ENCODE peak calls at places on chromosomes 7 and 10, in five cellular contexts. One of them, this sample, is unnamed.

GRCh38 chr7:117875566-117875965 is 2.3 kb upstream of the CTTNBP2 start:
- DNase-seq in body of pancreas: no peak
- DNase-seq in ovary: no peak
- DNase-seq in hepatocyte: peak
- DNase-seq in fibroblast of mammary gland: no peak
- DNase-seq in this sample: peak

GRCh38 chr10:130074639-130075038 is 36.0 kb downstream of the C10orf143 start:
- DNase-seq in body of pancreas: no peak
- DNase-seq in ovary: no peak
- DNase-seq in hepatocyte: no peak
- DNase-seq in fibroblast of mammary gland: no peak
- DNase-seq in this sample: no peak

GRCh38 chr7:100626055-100626454 is 13.7 kb downstream of the MOSPD3 start:
- DNase-seq in body of pancreas: no peak
- DNase-seq in ovary: no peak
- DNase-seq in hepatocyte: no peak
- DNase-seq in fibroblast of mammary gland: no peak
- DNase-seq in this sample: no peak

GRCh38 chr10:77111611-77112550 is 525.7 kb downstream of the KCNMA1 start:
- DNase-seq in body of pancreas: no peak
- DNase-seq in ovary: no peak
- DNase-seq in hepatocyte: peak
- DNase-seq in fibroblast of mammary gland: peak
- DNase-seq in this sample: peak

GRCh38 chr7:3283130-3283704 is 17.8 kb upstream of the SDK1 start:
- DNase-seq in body of pancreas: no peak
- DNase-seq in ovary: no peak
- DNase-seq in hepatocyte: no peak
- DNase-seq in fibroblast of mammary gland: peak
- DNase-seq in this sample: no peak

GRCh38 chr7:135672560-135673359 is 10.4 kb downstream of the STMP1 start:
- DNase-seq in body of pancreas: no peak
- DNase-seq in ovary: peak
- DNase-seq in hepatocyte: peak
- DNase-seq in fibroblast of mammary gland: peak
- DNase-seq in this sample: peak

GRCh38 chr7:110881731-110882130 is 209.2 kb upstream of the LRRN3 start:
- DNase-seq in body of pancreas: no peak
- DNase-seq in ovary: no peak
- DNase-seq in hepatocyte: no peak
- DNase-seq in fibroblast of mammary gland: peak
- DNase-seq in this sample: no peak

GRCh38 chr7:127486654-127487053 is 94.1 kb upstream of the ZNF800 start:
- DNase-seq in body of pancreas: no peak
- DNase-seq in ovary: no peak
- DNase-seq in hepatocyte: no peak
- DNase-seq in fibroblast of mammary gland: peak
- DNase-seq in this sample: peak

GRCh38 chr7:47819054-47819920 is 129.0 kb downstream of the PKD1L1 start:
- DNase-seq in body of pancreas: peak
- DNase-seq in ovary: peak
- DNase-seq in hepatocyte: peak
- DNase-seq in fibroblast of mammary gland: peak
- DNase-seq in this sample: peak

GRCh38 chr7:28410628-28411578 is 1.4 kb upstream of the CREB5 start:
- DNase-seq in body of pancreas: peak
- DNase-seq in ovary: peak
- DNase-seq in hepatocyte: peak
- DNase-seq in fibroblast of mammary gland: peak
- DNase-seq in this sample: peak

GRCh38 chr10:64115913-64116643 is 594.9 kb downstream of the REEP3 start:
- DNase-seq in body of pancreas: no peak
- DNase-seq in ovary: no peak
- DNase-seq in hepatocyte: peak
- DNase-seq in fibroblast of mammary gland: no peak
- DNase-seq in this sample: peak

GRCh38 chr10:76430330-76430729 is 998.9 kb downstream of the LRMDA start:
- DNase-seq in body of pancreas: no peak
- DNase-seq in ovary: no peak
- DNase-seq in hepatocyte: no peak
- DNase-seq in fibroblast of mammary gland: peak
- DNase-seq in this sample: no peak

GRCh38 chr10:98293550-98294269 is 25.7 kb upstream of the LOXL4 start:
- DNase-seq in body of pancreas: no peak
- DNase-seq in ovary: no peak
- DNase-seq in hepatocyte: no peak
- DNase-seq in fibroblast of mammary gland: peak
- DNase-seq in this sample: no peak

GRCh38 chr10:125235093-125236069 is 75.0 kb upstream of the CTBP2 start:
- DNase-seq in body of pancreas: no peak
- DNase-seq in ovary: no peak
- DNase-seq in hepatocyte: no peak
- DNase-seq in fibroblast of mammary gland: no peak
- DNase-seq in this sample: no peak

GRCh38 chr7:128453836-128454804 is 1.6 kb upstream of the HILPDA start:
- DNase-seq in body of pancreas: peak
- DNase-seq in ovary: peak
- DNase-seq in hepatocyte: peak
- DNase-seq in fibroblast of mammary gland: peak
- DNase-seq in this sample: no peak

GRCh38 chr7:131830681-131831080 is 274.3 kb upstream of the PODXL start:
- DNase-seq in body of pancreas: no peak
- DNase-seq in ovary: no peak
- DNase-seq in hepatocyte: no peak
- DNase-seq in fibroblast of mammary gland: no peak
- DNase-seq in this sample: no peak

GRCh38 chr10:80537086-80537704 is 507 bp upstream of the SH2D4B start:
- DNase-seq in body of pancreas: no peak
- DNase-seq in ovary: no peak
- DNase-seq in hepatocyte: no peak
- DNase-seq in fibroblast of mammary gland: no peak
- DNase-seq in this sample: no peak

GRCh38 chr10:71921319-71922027 is 42.7 kb upstream of the CHST3 start:
- DNase-seq in body of pancreas: peak
- DNase-seq in ovary: peak
- DNase-seq in hepatocyte: peak
- DNase-seq in fibroblast of mammary gland: peak
- DNase-seq in this sample: no peak

GRCh38 chr7:22361795-22362194 is 4.8 kb upstream of the RAPGEF5 start:
- DNase-seq in body of pancreas: peak
- DNase-seq in ovary: no peak
- DNase-seq in hepatocyte: no peak
- DNase-seq in fibroblast of mammary gland: peak
- DNase-seq in this sample: no peak

GRCh38 chr7:55032069-55032699 is 13.4 kb downstream of the EGFR start:
- DNase-seq in body of pancreas: no peak
- DNase-seq in ovary: no peak
- DNase-seq in hepatocyte: no peak
- DNase-seq in fibroblast of mammary gland: peak
- DNase-seq in this sample: no peak

GRCh38 chr7:6162331-6162620 is 110.1 kb downstream of the CYTH3 start:
- DNase-seq in body of pancreas: no peak
- DNase-seq in ovary: no peak
- DNase-seq in hepatocyte: no peak
- DNase-seq in fibroblast of mammary gland: no peak
- DNase-seq in this sample: no peak

GRCh38 chr7:36640682-36641081 is 83.6 kb downstream of the AOAH start:
- DNase-seq in body of pancreas: no peak
- DNase-seq in ovary: no peak
- DNase-seq in hepatocyte: no peak
- DNase-seq in fibroblast of mammary gland: no peak
- DNase-seq in this sample: no peak

GRCh38 chr7:38398725-38399321 is 125.4 kb upstream of the TARP start:
- DNase-seq in body of pancreas: peak
- DNase-seq in ovary: peak
- DNase-seq in hepatocyte: peak
- DNase-seq in fibroblast of mammary gland: peak
- DNase-seq in this sample: peak
- TF ChIP-seq CTCF in body of pancreas: peak
- TF ChIP-seq CTCF in ovary: peak
- TF ChIP-seq CTCF in hepatocyte: peak
- TF ChIP-seq CTCF in fibroblast of mammary gland: peak
- TF ChIP-seq CTCF in this sample: peak

GRCh38 chr7:101938115-101938514 is 120.7 kb downstream of the CUX1 start:
- DNase-seq in body of pancreas: no peak
- DNase-seq in ovary: no peak
- DNase-seq in hepatocyte: no peak
- DNase-seq in fibroblast of mammary gland: no peak
- DNase-seq in this sample: no peak

GRCh38 chr7:101935521-101936141 is 118.2 kb downstream of the CUX1 start:
- DNase-seq in body of pancreas: no peak
- DNase-seq in ovary: no peak
- DNase-seq in hepatocyte: no peak
- DNase-seq in fibroblast of mammary gland: no peak
- DNase-seq in this sample: no peak

GRCh38 chr7:101936612-101937231 is 119.3 kb downstream of the CUX1 start:
- DNase-seq in body of pancreas: no peak
- DNase-seq in ovary: peak
- DNase-seq in hepatocyte: peak
- DNase-seq in fibroblast of mammary gland: peak
- DNase-seq in this sample: no peak

GRCh38 chr7:101934618-101935017 is 117.2 kb downstream of the CUX1 start:
- DNase-seq in body of pancreas: no peak
- DNase-seq in ovary: no peak
- DNase-seq in hepatocyte: no peak
- DNase-seq in fibroblast of mammary gland: no peak
- DNase-seq in this sample: no peak

DNA sequence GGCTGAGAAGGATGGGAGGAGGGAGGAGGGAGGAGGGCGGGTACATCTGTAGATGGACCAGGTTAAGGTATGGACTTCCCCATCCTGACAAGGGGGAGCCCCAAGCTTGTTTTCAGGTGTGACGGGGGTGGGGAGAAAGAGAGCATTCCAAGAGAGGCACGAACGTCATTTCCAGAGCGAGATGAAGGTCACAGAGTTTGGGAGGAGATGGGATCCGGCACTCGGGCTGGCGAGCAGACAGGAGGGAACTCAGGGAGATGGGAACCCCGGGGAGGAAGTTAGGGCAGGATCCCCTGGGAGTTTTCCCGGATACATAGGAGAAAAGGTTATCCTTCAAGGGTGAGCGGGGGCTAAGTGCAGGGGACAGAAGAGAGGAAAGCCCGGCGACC is 118.8 kb downstream of the CUX1 start:
- DNase-seq in body of pancreas: no peak
- DNase-seq in ovary: peak
- DNase-seq in hepatocyte: no peak
- DNase-seq in fibroblast of mammary gland: no peak
- DNase-seq in this sample: peak
- H3K4me3 ChIP-seq in body of pancreas: no peak
- H3K4me3 ChIP-seq in ovary: peak
- H3K4me3 ChIP-seq in hepatocyte: no peak
- H3K4me3 ChIP-seq in fibroblast of mammary gland: peak
- H3K4me3 ChIP-seq in this sample: no peak

DNA sequence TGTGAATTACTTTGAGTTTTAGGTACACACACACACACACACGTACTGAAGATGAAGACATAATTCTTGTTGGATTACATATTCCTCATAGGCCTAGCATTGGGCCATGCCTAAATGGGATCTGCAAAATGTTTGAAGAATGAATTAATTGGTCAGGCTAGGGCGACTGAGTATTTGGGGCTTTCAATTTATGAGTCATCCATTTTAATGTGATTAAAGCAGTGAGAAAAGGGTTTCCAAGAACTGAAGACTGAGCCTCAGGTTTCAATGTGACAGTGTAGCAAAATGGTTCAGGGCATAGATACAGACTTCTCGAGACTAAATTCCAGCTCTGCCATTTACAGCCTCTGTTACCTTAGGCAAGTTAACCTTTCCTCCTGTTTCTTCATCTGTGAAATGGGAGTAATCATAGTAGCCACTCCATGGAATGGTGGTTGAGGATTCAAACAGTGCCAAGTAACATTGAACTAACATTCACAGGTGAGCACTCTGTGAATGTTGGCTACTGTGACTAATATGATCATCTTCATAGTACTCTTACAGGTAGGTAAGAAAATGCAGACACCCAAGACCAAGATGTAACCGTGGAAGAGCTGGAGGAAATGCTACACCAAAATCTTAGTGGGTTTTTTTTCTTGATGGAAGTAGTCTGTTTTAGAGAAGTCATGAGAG is 7.6 kb downstream of the BPGM start:
- DNase-seq in body of pancreas: no peak
- DNase-seq in ovary: no peak
- DNase-seq in hepatocyte: no peak
- DNase-seq in fibroblast of mammary gland: no peak
- DNase-seq in this sample: no peak
- TF ChIP-seq CTCF in body of pancreas: no peak
- TF ChIP-seq CTCF in ovary: no peak
- TF ChIP-seq CTCF in hepatocyte: no peak
- TF ChIP-seq CTCF in fibroblast of mammary gland: no peak
- TF ChIP-seq CTCF in this sample: no peak

GRCh38 chr7:15765753-15766152 is 79.3 kb upstream of the MEOX2 start:
- DNase-seq in body of pancreas: no peak
- DNase-seq in ovary: no peak
- DNase-seq in hepatocyte: no peak
- DNase-seq in fibroblast of mammary gland: no peak
- DNase-seq in this sample: no peak
- H3K4me3 ChIP-seq in body of pancreas: no peak
- H3K4me3 ChIP-seq in ovary: no peak
- H3K4me3 ChIP-seq in hepatocyte: no peak
- H3K4me3 ChIP-seq in fibroblast of mammary gland: no peak
- H3K4me3 ChIP-seq in this sample: no peak

GRCh38 chr7:26284995-26285632 is 6.5 kb upstream of the SNX10 start:
- DNase-seq in body of pancreas: no peak
- DNase-seq in ovary: no peak
- DNase-seq in hepatocyte: no peak
- DNase-seq in fibroblast of mammary gland: no peak
- DNase-seq in this sample: peak
- TF ChIP-seq CTCF in body of pancreas: no peak
- TF ChIP-seq CTCF in ovary: no peak
- TF ChIP-seq CTCF in hepatocyte: no peak
- TF ChIP-seq CTCF in fibroblast of mammary gland: peak
- TF ChIP-seq CTCF in this sample: peak

GRCh38 chr7:156617215-156617614 is 23.4 kb upstream of the RNF32 start:
- DNase-seq in body of pancreas: no peak
- DNase-seq in ovary: no peak
- DNase-seq in hepatocyte: no peak
- DNase-seq in fibroblast of mammary gland: no peak
- DNase-seq in this sample: no peak
- H3K4me3 ChIP-seq in body of pancreas: no peak
- H3K4me3 ChIP-seq in ovary: no peak
- H3K4me3 ChIP-seq in hepatocyte: peak
- H3K4me3 ChIP-seq in fibroblast of mammary gland: no peak
- H3K4me3 ChIP-seq in this sample: no peak

DNA sequence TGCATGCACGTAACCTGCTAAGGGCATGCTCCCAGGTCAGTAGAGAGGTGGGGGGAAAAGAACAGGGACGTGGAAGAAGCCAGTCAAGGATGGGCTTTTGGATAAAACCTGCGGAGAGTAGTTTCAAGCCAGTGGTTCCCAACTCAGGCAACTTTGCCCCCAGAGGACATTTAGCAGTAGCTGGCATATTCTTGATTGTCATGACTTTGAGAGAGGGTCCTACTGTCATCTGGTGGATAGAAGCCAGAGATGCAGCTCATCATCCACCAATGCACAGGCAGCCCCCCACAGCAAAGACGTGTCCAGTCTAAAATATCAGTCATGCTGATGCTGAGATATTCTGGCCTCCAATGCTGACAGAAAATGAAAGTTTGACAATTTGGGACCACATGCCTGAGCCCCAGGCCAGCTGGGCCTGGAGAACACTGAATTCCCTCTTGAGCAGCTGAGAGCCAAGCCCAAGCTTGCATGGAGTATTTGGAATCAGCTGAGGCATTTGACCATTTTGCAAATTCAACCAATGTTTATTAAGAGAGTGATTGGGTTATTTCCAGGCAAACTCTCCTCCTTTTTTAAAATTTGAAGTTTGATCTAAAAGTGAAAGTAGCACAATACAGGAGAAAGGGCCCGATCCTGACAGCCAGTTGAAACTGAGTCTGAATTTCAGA is 110.0 kb upstream of the C7orf33 start:
- DNase-seq in body of pancreas: no peak
- DNase-seq in ovary: no peak
- DNase-seq in hepatocyte: no peak
- DNase-seq in fibroblast of mammary gland: no peak
- DNase-seq in this sample: no peak
- TF ChIP-seq CTCF in body of pancreas: no peak
- TF ChIP-seq CTCF in ovary: no peak
- TF ChIP-seq CTCF in hepatocyte: no peak
- TF ChIP-seq CTCF in fibroblast of mammary gland: no peak
- TF ChIP-seq CTCF in this sample: no peak

This sample was measured in GM12865.